ENCODE peak calls at places on chromosomes 16 and 17, in seven cellular contexts. One of them, this sample, is unnamed.

GRCh38 chr16:85697441-85697840 is 8.7 kb upstream of the GINS2 start:
- DNase-seq in bronchial epithelial cell: peak
- DNase-seq in dermis microvascular lymphatic vessel endothelial cell: no peak
- DNase-seq in NCI-H1694: no peak
- DNase-seq in lung: no peak
- DNase-seq in breast epithelium: no peak
- DNase-seq in activated T-helper 1 cell treated with anti-CD3 and anti-CD28 coated beads, Interleukin-2, amount 50 U/mL, for 16 hours: no peak
- DNase-seq in this sample: peak

GRCh38 chr17:50117202-50118040 is 12.5 kb downstream of the SAMD14 start:
- DNase-seq in lung: peak
- DNase-seq in activated T-helper 1 cell treated with anti-CD3 and anti-CD28 coated beads, Interleukin-2, amount 50 U/mL, for 16 hours: peak
- DNase-seq in dermis microvascular lymphatic vessel endothelial cell: peak
- DNase-seq in bronchial epithelial cell: peak
- DNase-seq in NCI-H1694: no peak
- DNase-seq in breast epithelium: no peak
- DNase-seq in this sample: peak

GRCh38 chr17:16040710-16041251 is 41.2 kb downstream of the TTC19 start:
- DNase-seq in lung: no peak
- DNase-seq in activated T-helper 1 cell treated with anti-CD3 and anti-CD28 coated beads, Interleukin-2, amount 50 U/mL, for 16 hours: no peak
- DNase-seq in dermis microvascular lymphatic vessel endothelial cell: no peak
- DNase-seq in bronchial epithelial cell: no peak
- DNase-seq in breast epithelium: peak
- DNase-seq in NCI-H1694: no peak
- DNase-seq in this sample: no peak

GRCh38 chr17:37796081-37796480 is 51.2 kb upstream of the HNF1B start:
- DNase-seq in breast epithelium: no peak
- DNase-seq in lung: no peak
- DNase-seq in dermis microvascular lymphatic vessel endothelial cell: no peak
- DNase-seq in NCI-H1694: no peak
- DNase-seq in bronchial epithelial cell: no peak
- DNase-seq in activated T-helper 1 cell treated with anti-CD3 and anti-CD28 coated beads, Interleukin-2, amount 50 U/mL, for 16 hours: no peak
- DNase-seq in this sample: peak

GRCh38 chr17:76446449-76447231 is 6.3 kb downstream of the UBE2O start:
- DNase-seq in bronchial epithelial cell: peak
- DNase-seq in lung: peak
- DNase-seq in activated T-helper 1 cell treated with anti-CD3 and anti-CD28 coated beads, Interleukin-2, amount 50 U/mL, for 16 hours: no peak
- DNase-seq in dermis microvascular lymphatic vessel endothelial cell: no peak
- DNase-seq in breast epithelium: no peak
- DNase-seq in NCI-H1694: no peak
- DNase-seq in this sample: peak

GRCh38 chr16:8026450-8026849 is 563.9 kb downstream of the TMEM114 start:
- DNase-seq in NCI-H1694: no peak
- DNase-seq in lung: no peak
- DNase-seq in dermis microvascular lymphatic vessel endothelial cell: no peak
- DNase-seq in bronchial epithelial cell: no peak
- DNase-seq in breast epithelium: no peak
- DNase-seq in activated T-helper 1 cell treated with anti-CD3 and anti-CD28 coated beads, Interleukin-2, amount 50 U/mL, for 16 hours: no peak
- DNase-seq in this sample: peak

GRCh38 chr16:66717112-66717675 is 20.7 kb upstream of the CMTM4 start:
- DNase-seq in dermis microvascular lymphatic vessel endothelial cell: peak
- DNase-seq in activated T-helper 1 cell treated with anti-CD3 and anti-CD28 coated beads, Interleukin-2, amount 50 U/mL, for 16 hours: no peak
- DNase-seq in NCI-H1694: no peak
- DNase-seq in bronchial epithelial cell: no peak
- DNase-seq in lung: no peak
- DNase-seq in breast epithelium: no peak
- DNase-seq in this sample: peak

GRCh38 chr17:42284566-42284965 is 3.7 kb upstream of the STAT5A start:
- DNase-seq in dermis microvascular lymphatic vessel endothelial cell: no peak
- DNase-seq in breast epithelium: peak
- DNase-seq in activated T-helper 1 cell treated with anti-CD3 and anti-CD28 coated beads, Interleukin-2, amount 50 U/mL, for 16 hours: no peak
- DNase-seq in NCI-H1694: no peak
- DNase-seq in bronchial epithelial cell: no peak
- DNase-seq in lung: no peak
- DNase-seq in this sample: no peak

GRCh38 chr17:48678141-48678971 is 44.0 kb downstream of the PRAC1 start:
- DNase-seq in bronchial epithelial cell: peak
- DNase-seq in NCI-H1694: peak
- DNase-seq in activated T-helper 1 cell treated with anti-CD3 and anti-CD28 coated beads, Interleukin-2, amount 50 U/mL, for 16 hours: peak
- DNase-seq in breast epithelium: peak
- DNase-seq in lung: peak
- DNase-seq in dermis microvascular lymphatic vessel endothelial cell: peak
- DNase-seq in this sample: peak